ENCODE peak calls at places on chromosome 22, in seven cellular contexts. A is body of pancreas; O is dermis microvascular lymphatic vessel endothelial cell; U is Calu3; L is A673; H is GM04503; N is stimulated activated CD8-positive, alpha-beta memory T cell treated with anti-CD3 and anti-CD28 coated beads, Interleukin-2, amount 100 ng/mL, for 1 hour. V is an unnamed sample.

GRCh38 chr22:49052560-49052959 is 775.1 kb downstream of the BRD1 start:
- DNase-seq in A (no peak), O (no peak), U (no peak), L (no peak), H (no peak), N (no peak), V (no peak)

GRCh38 chr22:44931077-44931540 is 78.7 kb downstream of the PHF21B start:
- DNase-seq in A (no peak), O (no peak), U (no peak), L (no peak), H (no peak), N (no peak), V (no peak)

GRCh38 chr22:45704648-45705047 is 33.0 kb downstream of the ATXN10 start:
- DNase-seq in A (no peak), O (no peak), U (no peak), L (no peak), H (no peak), N (no peak), V (no peak)

GRCh38 chr22:37363593-37363992 is 63.7 kb downstream of the ELFN2 start:
- DNase-seq in A (no peak), O (no peak), U (no peak), L (no peak), H (no peak), N (no peak), V (no peak)

GRCh38 chr22:26194877-26195276 is 25.6 kb downstream of the SEZ6L start:
- DNase-seq in A (no peak), O (no peak), U (no peak), L (no peak), H (no peak), N (no peak), V (no peak)

GRCh38 chr22:48693377-48694135 is 1134.1 kb downstream of the BRD1 start:
- DNase-seq in A (no peak), O (no peak), U (no peak), L (no peak), H (no peak), N (no peak), V (no peak)

GRCh38 chr22:30453731-30454510 is 17.9 kb downstream of the SEC14L3 start:
- DNase-seq in A (peak), O (no peak), U (peak), L (peak), H (no peak), N (no peak), V (no peak)

GRCh38 chr22:24380220-24381218 is 46.9 kb upstream of the ADORA2A start:
- DNase-seq in A (no peak), O (no peak), U (no peak), L (no peak), H (no peak), N (no peak), V (no peak)

GRCh38 chr22:43837666-43838065 is 24.6 kb downstream of the SULT4A1 start:
- DNase-seq in A (no peak), O (peak), U (no peak), L (peak), H (no peak), N (no peak), V (no peak)

GRCh38 chr22:33921576-33922181 is 1.4 kb upstream of the LARGE1 start:
- DNase-seq in A (peak), O (no peak), U (peak), L (no peak), H (no peak), N (no peak), V (no peak)

V was measured in central memory CD8-positive, alpha-beta T cell.